ENCODE peak calls at places on chromosome 18, in ten cellular contexts. Q is ovary, S is K562, X is tibial nerve, Z is transverse colon, C is sigmoid colon, G is stomach, H is A549, V is H1, Y is suprapubic skin. M is an unnamed sample.

GRCh38 chr18:47877892-47878291 is 52.6 kb downstream of the SMAD2 start:
- DNase-seq in H (no peak), G (no peak), C (no peak), V (no peak), Q (no peak), S (no peak), Z (no peak), X (no peak), Y (no peak), M (no peak)

GRCh38 chr18:46333371-46334199 is 229.4 kb downstream of the HAUS1 start:
- DNase-seq in S (no peak), Z (no peak), H (peak), G (no peak), V (no peak), Y (no peak), C (peak), X (no peak), Q (no peak), M (peak)

GRCh38 chr18:35500113-35500512 is 2.4 kb upstream of the INO80C start:
- DNase-seq in H (no peak), C (no peak), Y (no peak), S (no peak), Q (no peak), Z (no peak), V (no peak), G (no peak), X (no peak), M (no peak)

GRCh38 chr18:57928466-57928865 is 115.6 kb upstream of the NEDD4L start:
- DNase-seq in C (no peak), Z (no peak), G (no peak), H (no peak), V (no peak), Y (no peak), X (no peak), Q (no peak), S (no peak), M (no peak)

GRCh38 chr18:13513015-13513414 is 213.3 kb downstream of the FAM210A start:
- DNase-seq in G (no peak), V (no peak), X (no peak), Q (no peak), H (no peak), S (no peak), C (peak), Z (no peak), Y (peak), M (no peak)

GRCh38 chr18:24731981-24732380 is 271.5 kb downstream of the HRH4 start:
- DNase-seq in Q (no peak), X (no peak), Z (no peak), S (no peak), G (no peak), V (no peak), H (no peak), Y (no peak), C (no peak), M (no peak)

GRCh38 chr18:45806226-45806625 is 19.2 kb upstream of the SIGLEC15 start:
- DNase-seq in C (no peak), G (no peak), V (no peak), Q (no peak), S (no peak), X (no peak), Y (no peak), H (no peak), Z (no peak), M (no peak)

GRCh38 chr18:56124186-56124585 is 514.2 kb downstream of the TXNL1 start:
- DNase-seq in Q (no peak), V (no peak), Z (no peak), Y (no peak), S (no peak), H (no peak), C (no peak), G (no peak), X (no peak), M (no peak)

GRCh38 chr18:7646174-7646886 is 79.2 kb downstream of the PTPRM start:
- DNase-seq in Q (no peak), G (no peak), V (no peak), S (no peak), X (no peak), C (no peak), H (peak), Y (no peak), Z (no peak), M (no peak)

GRCh38 chr18:80200171-80200931 is 47.0 kb downstream of the PARD6G start:
- DNase-seq in G (no peak), Y (no peak), S (peak), X (no peak), V (no peak), Z (no peak), Q (no peak), H (peak), C (peak), M (no peak)

GRCh38 chr18:47928466-47928865 is 2.0 kb downstream of the SMAD2 start:
- DNase-seq in S (peak), Y (no peak), X (no peak), Z (no peak), Q (no peak), H (no peak), V (no peak), G (no peak), C (no peak), M (no peak)

GRCh38 chr18:13913205-13913604 is 2.1 kb downstream of the MC2R start:
- DNase-seq in S (no peak), C (no peak), X (no peak), Y (no peak), H (no peak), Z (no peak), Q (no peak), G (no peak), V (no peak), M (no peak)

GRCh38 chr18:56747857-56748256 is 96.7 kb downstream of the WDR7 start:
- DNase-seq in V (no peak), C (no peak), H (no peak), G (no peak), Q (no peak), X (no peak), Z (no peak), S (no peak), Y (no peak), M (no peak)

GRCh38 chr18:78736015-78736690 is 243.5 kb upstream of the SALL3 start:
- DNase-seq in Q (no peak), C (no peak), G (peak), Y (peak), Z (no peak), H (no peak), S (no peak), V (no peak), X (no peak), M (no peak)

GRCh38 chr18:77000527-77000926 is 132.1 kb downstream of the MBP start:
- DNase-seq in G (peak), Q (peak), Z (peak), X (peak), V (no peak), C (peak), S (peak), Y (peak), H (peak), M (peak)

DNA sequence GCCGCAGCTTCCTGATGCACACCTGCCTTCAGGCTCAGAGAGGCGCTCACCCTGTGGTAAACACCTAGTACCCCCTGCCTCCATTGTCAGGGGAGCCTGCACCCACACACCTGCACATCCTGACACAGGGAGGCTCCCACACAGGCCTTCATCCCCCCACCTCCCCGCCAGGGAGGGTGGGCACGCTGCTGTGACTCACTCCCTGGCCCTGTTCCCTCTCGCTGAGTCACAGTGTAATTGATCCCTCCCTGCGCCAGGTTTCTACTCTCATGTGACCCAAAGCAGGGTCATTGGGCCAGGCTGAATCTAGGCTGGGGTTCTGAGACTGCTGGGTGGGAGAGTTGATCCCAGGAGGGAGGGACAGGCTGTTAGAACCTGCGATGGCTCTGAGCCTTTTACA is 8.5 kb upstream of the CELF4 start:
- DNase-seq in C (no peak), G (no peak), Z (no peak), X (no peak), S (no peak), H (no peak), V (no peak), Y (peak), Q (no peak), M (no peak)
- TF ChIP-seq EP300 in C (no peak), G (no peak), Z (no peak), X (no peak), S (no peak), H (no peak), V (no peak), Y (no peak), Q (no peak), M (no peak)

DNA sequence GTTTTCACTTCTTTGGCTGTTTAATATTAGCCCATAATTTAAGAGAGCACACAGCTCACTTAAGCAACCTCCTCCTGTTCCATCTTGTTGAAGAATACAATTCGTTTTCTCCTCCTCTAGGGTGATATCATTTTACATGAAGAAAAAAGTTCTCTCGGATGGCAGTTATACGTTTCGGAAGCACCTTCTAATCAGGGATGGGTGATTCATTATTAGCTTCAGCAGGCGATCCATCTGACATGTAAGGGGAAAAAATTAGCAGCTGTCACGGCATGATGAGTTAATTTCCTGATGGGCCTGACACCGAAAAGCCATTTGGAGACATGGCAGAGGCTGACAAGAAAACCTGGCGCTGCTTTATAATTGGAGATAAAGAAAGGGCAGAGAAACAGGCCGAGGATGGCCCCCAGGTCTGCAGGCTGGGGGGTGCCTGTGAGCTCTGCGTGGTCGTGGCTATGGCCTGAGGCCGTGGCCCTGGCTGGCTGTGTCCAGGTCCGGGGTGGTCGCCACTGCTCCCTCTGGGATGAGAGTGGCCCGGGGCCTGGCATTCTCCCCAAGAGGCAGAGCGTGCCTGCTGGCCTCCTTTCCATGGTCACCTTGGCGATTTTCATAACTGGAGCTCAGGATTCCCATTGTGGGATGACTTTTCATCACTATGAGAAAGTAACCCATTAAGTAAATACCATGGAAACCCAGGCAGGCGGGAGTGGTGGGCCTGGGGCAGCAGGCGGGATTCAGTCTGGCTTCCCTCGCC is 140.1 kb downstream of the PTGR3 start:
- DNase-seq in H (no peak), Q (no peak), C (no peak), Z (no peak), X (no peak), V (no peak), Y (no peak), S (no peak), G (no peak), M (no peak)
- H3K4me3 ChIP-seq in H (no peak), Q (no peak), C (no peak), Z (no peak), X (no peak), V (no peak), Y (no peak), S (no peak), G (no peak), M (no peak)

DNA sequence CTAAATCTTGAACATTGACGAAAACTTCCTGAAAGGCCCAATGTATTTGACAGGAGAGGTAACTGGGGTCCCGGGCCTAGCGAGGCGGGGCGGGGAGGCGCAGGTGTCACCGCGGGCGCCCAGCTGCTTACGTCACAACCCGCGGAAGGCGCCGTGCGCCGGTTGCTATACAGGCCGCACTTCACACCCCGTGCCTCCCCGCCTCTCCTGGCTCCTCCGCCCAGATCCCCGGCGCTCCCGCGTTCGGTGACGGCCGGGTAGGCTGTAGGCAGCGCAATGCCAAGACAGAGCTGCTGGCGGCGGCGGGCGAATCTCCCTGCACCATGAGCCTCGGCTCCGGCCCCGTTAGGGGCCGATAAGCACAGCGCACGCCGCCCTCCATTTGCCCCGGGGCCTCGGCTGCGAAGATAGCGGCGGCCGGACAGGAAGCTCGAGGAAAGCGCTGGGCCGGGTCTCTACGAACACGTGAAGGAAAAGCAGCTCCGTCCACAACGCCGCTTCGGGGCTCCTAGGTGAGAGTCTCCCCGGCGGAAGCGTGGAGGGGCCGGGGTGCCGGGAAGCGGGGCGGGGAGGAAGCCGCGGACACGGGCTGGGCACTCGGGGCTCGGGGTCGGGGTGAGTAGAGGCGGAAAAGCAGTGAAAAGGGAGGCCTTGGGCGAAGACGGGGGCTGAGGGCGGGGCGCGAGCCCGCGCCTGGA is at the start of gene RNF138:
- DNase-seq in Q (peak), X (peak), S (peak), G (peak), H (peak), C (peak), Z (peak), V (peak), Y (peak), M (peak)
- TF ChIP-seq POLR2A in Q (peak), X (peak), S (peak), G (no peak), H (peak), C (peak), Z (peak), V (peak), Y (peak), M (peak)

GRCh38 chr18:156514-157230 is 1.7 kb upstream of the USP14 start:
- DNase-seq in X (no peak), C (no peak), V (no peak), S (no peak), Q (no peak), G (no peak), Y (no peak), Z (no peak), H (no peak), M (no peak)

GRCh38 chr18:159037-159652 is 788 bp downstream of the USP14 start:
- DNase-seq in C (no peak), G (no peak), X (no peak), V (no peak), H (peak), Z (no peak), Y (no peak), S (peak), Q (no peak), M (no peak)

GRCh38 chr18:158128-159036 is at the start of gene USP14:
- DNase-seq in Z (peak), H (peak), X (peak), S (peak), Y (peak), C (peak), G (peak), V (peak), Q (peak), M (peak)

GRCh38 chr18:155688-156087 is 2.7 kb upstream of the USP14 start:
- DNase-seq in S (no peak), G (no peak), Y (no peak), Q (no peak), Z (no peak), X (no peak), H (no peak), C (no peak), V (no peak), M (no peak)

GRCh38 chr18:154151-154550 is 4.2 kb upstream of the USP14 start:
- DNase-seq in V (no peak), X (no peak), H (no peak), Z (no peak), C (no peak), G (no peak), Q (no peak), S (no peak), Y (no peak), M (no peak)
- TF ChIP-seq EP300 in V (no peak), X (no peak), H (no peak), Z (no peak), C (no peak), G (no peak), Q (no peak), S (no peak), Y (no peak), M (no peak)

GRCh38 chr18:12278765-12279682 is 24.9 kb downstream of the CIDEA start:
- DNase-seq in H (no peak), X (peak), G (peak), C (peak), V (peak), S (no peak), Y (peak), Q (peak), Z (peak), M (peak)
- H3K4me3 ChIP-seq in H (no peak), X (peak), G (peak), C (peak), V (peak), S (no peak), Y (peak), Q (peak), Z (peak), M (peak)

GRCh38 chr18:21242141-21243040 is at the start of gene GREB1L:
- DNase-seq in Q (peak), C (no peak), H (peak), X (peak), G (peak), V (no peak), S (no peak), Y (no peak), Z (peak), M (no peak)
- TF ChIP-seq POLR2A in Q (no peak), C (no peak), H (peak), X (no peak), G (no peak), V (no peak), S (no peak), Y (no peak), Z (no peak), M (no peak)

GRCh38 chr18:3447895-3448844 is 1.8 kb upstream of the TGIF1 start:
- DNase-seq in Y (peak), Q (peak), S (peak), G (peak), Z (peak), X (peak), V (peak), H (peak), C (peak), M (peak)

GRCh38 chr18:3448845-3449701 is 899 bp upstream of the TGIF1 start:
- DNase-seq in Y (peak), C (peak), Z (peak), H (peak), G (peak), Q (peak), X (peak), S (peak), V (no peak), M (peak)

GRCh38 chr18:3450358-3451107 is 561 bp downstream of the TGIF1 start:
- DNase-seq in V (no peak), S (peak), X (peak), Y (peak), Z (peak), H (peak), C (peak), Q (peak), G (peak), M (peak)

GRCh38 chr18:3451166-3451988 is 1.4 kb downstream of the TGIF1 start:
- DNase-seq in G (peak), Y (peak), X (peak), Z (peak), V (no peak), Q (peak), S (peak), H (peak), C (peak), M (peak)

DNA sequence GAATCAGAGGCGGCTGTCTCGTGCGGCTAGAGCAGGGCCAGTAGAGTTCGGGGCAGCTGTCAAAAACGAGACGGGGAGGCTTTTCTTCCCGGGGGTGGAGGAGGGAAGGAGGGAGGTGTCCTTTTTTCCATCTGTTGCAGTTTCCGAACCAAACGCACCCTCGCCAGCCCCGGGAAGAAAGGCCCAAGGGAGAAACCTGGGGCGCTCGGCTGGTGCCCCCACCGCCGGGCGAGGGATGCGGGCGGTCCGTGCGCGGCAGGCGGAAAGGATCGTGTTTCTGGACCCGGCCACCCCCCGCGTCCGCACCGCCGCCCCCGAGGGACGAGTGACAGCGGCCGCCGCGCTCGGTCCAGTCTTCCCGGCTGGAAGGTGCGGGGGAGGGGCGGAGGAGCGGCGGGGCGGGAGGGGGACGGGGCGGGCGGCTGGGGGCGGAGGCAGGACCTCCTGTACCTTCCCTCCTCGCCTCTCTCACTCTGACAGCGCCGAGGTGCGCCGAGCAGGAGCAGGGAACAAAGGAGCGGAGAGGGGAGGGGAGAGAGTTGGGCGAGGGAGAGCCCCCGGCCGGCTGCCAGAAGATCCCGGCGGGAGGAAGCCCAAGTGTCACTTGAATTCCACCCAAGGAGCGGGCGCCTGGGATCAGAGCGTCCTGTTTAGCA is at the start of gene TGIF1:
- DNase-seq in S (peak), H (peak), G (peak), Y (peak), Z (peak), V (no peak), X (peak), Q (peak), C (peak), M (peak)
- TF ChIP-seq EP300 in S (no peak), H (no peak), G (no peak), Y (no peak), Z (no peak), V (no peak), X (peak), Q (no peak), C (no peak), M (no peak)

M was measured in upper lobe of left lung.